ENCODE peak calls at places on chromosomes 12 and 14, in four cellular contexts. F is osteoblast; M is spleen; A is CD8-positive, alpha-beta T cell. L is an unnamed sample.

GRCh38 chr14:58533417-58533816 is 104.3 kb upstream of the DACT1 start:
- DNase-seq in F (no peak), M (no peak), A (no peak), L (peak)

GRCh38 chr12:12384601-12385321 is 27.9 kb downstream of the BORCS5 start:
- DNase-seq in F (no peak), M (no peak), A (peak), L (no peak)

GRCh38 chr12:24047345-24047744 is 97.9 kb upstream of the SOX5 start:
- DNase-seq in F (no peak), M (no peak), A (no peak), L (no peak)

GRCh38 chr12:10617868-10618267 is 4.5 kb upstream of the MAGOHB start:
- DNase-seq in F (no peak), M (no peak), A (no peak), L (no peak)

GRCh38 chr14:68683326-68683725 is 109.5 kb downstream of the ZFP36L1 start:
- DNase-seq in F (peak), M (no peak), A (no peak), L (peak)

GRCh38 chr12:95766356-95767019 is 24.1 kb downstream of the NTN4 start:
- DNase-seq in F (no peak), M (no peak), A (no peak), L (peak)

GRCh38 chr12:9378430-9378835 is 170.2 kb upstream of the PZP start:
- DNase-seq in F (no peak), M (no peak), A (no peak), L (no peak)

GRCh38 chr12:79174656-79175055 is 310.1 kb downstream of the SYT1 start:
- DNase-seq in F (no peak), M (no peak), A (no peak), L (peak)

GRCh38 chr14:100856056-100856950 is 30.4 kb downstream of the MEG3 start:
- DNase-seq in F (peak), M (peak), A (no peak), L (no peak)

GRCh38 chr12:116153096-116153495 is 124.4 kb downstream of the MED13L start:
- DNase-seq in F (no peak), M (no peak), A (no peak), L (no peak)

GRCh38 chr12:100733817-100734593 is 60.6 kb upstream of the ANO4 start:
- DNase-seq in F (no peak), M (no peak), A (no peak), L (peak)

GRCh38 chr14:47917344-47917954 is 242.0 kb upstream of the MDGA2 start:
- DNase-seq in F (no peak), M (no peak), A (no peak), L (peak)

GRCh38 chr12:26699237-26699636 is 133.8 kb downstream of the ITPR2 start:
- DNase-seq in F (no peak), M (no peak), A (no peak), L (peak)

GRCh38 chr12:120357104-120357503 is 11.9 kb downstream of the MSI1 start:
- DNase-seq in F (no peak), M (no peak), A (no peak), L (no peak)

GRCh38 chr12:128365032-128365431 is 98.1 kb downstream of the TMEM132C start:
- DNase-seq in F (peak), M (no peak), A (no peak), L (no peak)

GRCh38 chr12:44875954-44876553 is at the start of gene NELL2:
- DNase-seq in F (peak), M (peak), A (peak), L (peak)

GRCh38 chr14:87992720-87993484 is at the start of gene GALC:
- DNase-seq in F (peak), M (peak), A (peak), L (peak)

GRCh38 chr12:12582193-12582881 is 19.7 kb upstream of the DUSP16 start:
- DNase-seq in F (no peak), M (no peak), A (no peak), L (no peak)

GRCh38 chr14:104970231-104971068 is 7.7 kb downstream of the AHNAK2 start:
- DNase-seq in F (peak), M (peak), A (no peak), L (peak)

GRCh38 chr14:105502446-105503295 is 11.6 kb downstream of the TEDC1 start:
- DNase-seq in F (peak), M (no peak), A (no peak), L (no peak)

GRCh38 chr12:132659146-132659545 is 28.0 kb downstream of the POLE start:
- DNase-seq in F (no peak), M (no peak), A (no peak), L (no peak)

GRCh38 chr14:63100597-63100996 is 55.3 kb upstream of the KCNH5 start:
- DNase-seq in F (no peak), M (no peak), A (no peak), L (no peak)

GRCh38 chr14:99538733-99539132 is 57.5 kb downstream of the CCNK start:
- DNase-seq in F (no peak), M (no peak), A (no peak), L (no peak)

GRCh38 chr12:4154672-4155225 is 118.8 kb upstream of the CCND2 start:
- DNase-seq in F (no peak), M (no peak), A (no peak), L (no peak)

DNA sequence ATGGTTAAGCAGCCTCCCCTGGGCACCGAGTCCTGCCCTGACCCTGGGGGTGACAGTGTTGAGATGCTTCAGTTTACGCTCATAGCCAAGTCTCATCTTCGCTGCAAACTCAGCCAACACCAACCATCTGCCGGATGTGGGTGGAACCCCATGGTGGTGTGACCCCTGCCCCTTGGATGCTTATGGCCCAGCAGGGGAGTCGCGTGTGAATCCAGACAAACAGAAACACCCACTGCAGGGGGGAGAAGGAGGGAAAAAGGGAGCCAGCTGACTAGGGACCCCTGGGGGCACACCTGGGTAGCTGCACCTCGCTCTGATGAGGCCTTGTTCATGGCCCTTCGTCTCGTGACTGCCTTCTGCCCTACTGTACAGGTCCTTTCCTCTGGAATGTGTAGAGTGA is 23.8 kb downstream of the AACS start:
- DNase-seq in F (no peak), M (no peak), A (no peak), L (no peak)
- TF ChIP-seq CTCF in F (no peak), M (no peak), A (no peak), L (no peak)

GRCh38 chr12:43761535-43761934 is 2.8 kb downstream of the IRAK4 start:
- DNase-seq in F (no peak), M (no peak), A (no peak), L (no peak)
- H3K4me3 ChIP-seq in F (no peak), M (no peak), A (no peak), L (no peak)

DNA sequence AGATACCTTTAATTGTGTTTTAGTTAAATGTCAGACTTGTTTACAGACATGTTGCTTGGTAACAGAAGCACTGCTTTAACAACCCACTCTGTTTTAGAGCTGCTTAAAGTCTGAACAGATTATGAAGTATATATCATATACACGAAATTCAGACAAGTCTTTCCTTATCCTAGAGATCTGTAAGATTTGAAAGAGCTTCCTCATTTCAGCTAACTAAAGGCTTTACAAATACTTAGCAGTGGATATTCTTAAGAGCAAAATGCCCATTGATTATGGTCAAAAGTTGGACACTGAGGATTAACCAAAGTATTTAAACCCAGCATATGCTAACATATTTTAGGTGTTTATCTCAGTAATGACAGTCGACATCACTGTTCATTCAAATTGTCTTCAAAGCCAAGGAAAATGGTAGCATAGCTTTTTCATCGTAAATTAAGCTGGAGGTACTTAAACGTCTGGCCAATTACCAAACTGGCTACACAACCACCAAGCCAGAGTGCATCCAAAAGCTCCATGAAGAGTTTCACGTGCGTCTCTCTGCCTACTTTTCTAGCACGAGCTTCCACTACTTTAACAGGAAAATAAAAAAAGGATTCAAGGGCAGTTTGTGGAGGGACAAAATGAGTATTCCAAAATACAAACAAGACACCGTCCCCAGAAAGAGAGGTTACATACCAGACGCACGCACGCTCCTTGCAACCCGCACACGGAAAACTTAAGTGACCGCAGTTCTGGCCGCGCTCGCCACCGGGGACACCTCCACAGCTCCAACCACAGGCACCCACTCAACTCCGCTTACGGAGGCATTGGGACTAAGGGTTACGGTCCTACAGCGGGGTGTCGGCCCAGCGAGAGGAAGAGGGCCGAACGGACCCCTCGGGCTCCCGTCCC is 540 bp downstream of the CEP83 start:
- DNase-seq in F (peak), M (no peak), A (no peak), L (peak)
- TF ChIP-seq CTCF in F (no peak), M (no peak), A (no peak), L (no peak)

DNA sequence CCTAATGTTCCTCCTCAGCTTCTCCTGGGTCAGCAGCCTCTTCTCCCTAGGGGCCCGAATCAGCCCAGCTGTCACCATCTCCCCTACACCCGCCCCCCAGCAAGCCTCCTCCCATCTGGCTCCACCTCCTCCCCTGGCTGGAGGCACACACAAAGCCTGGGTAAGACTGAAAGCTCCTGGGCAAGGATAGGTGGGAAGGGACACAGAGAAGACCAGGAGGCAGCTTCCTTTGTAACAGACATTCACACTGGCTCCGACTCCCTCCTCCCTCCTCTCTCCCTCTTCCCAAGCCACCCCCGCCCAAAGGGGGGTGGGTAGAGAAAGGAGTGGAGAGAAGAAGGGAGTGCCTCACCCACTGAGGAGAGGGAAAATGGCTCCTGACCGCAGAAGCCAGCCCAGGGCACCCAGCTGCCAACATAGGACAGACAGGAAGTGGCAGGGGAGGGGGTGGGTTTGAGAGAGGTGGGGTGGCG is 4.0 kb downstream of the CHD4 start:
- DNase-seq in F (peak), M (no peak), A (peak), L (peak)
- H3K4me3 ChIP-seq in F (peak), M (peak), A (peak), L (no peak)

GRCh38 chr14:55782166-55782565 is 202.2 kb downstream of the KTN1 start:
- DNase-seq in F (no peak), M (no peak), A (no peak), L (peak)
- TF ChIP-seq CTCF in F (no peak), M (no peak), A (no peak), L (no peak)

DNA sequence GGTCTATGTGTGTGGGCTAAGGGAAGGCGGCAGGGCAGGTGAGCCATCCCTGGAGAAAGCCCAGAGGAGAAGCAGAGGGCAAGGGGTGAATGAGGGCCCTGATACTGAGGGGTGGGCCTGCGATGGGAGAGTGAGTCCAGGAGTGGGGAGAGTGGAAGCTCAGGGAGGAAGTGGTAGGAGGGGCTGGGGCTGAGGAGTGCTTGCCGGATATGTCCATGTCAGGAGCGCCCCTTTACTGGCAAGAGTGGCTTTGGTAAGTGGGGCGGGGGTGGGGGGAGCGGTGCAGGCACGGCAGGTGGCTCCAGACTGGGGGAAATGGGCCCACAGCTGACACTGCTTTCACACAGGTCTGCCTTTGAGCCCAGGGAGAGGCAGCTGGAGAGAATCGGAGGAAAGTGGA is 86.3 kb upstream of the GPR68 start:
- DNase-seq in F (peak), M (peak), A (no peak), L (no peak)
- H3K4me3 ChIP-seq in F (no peak), M (no peak), A (peak), L (no peak)

DNA sequence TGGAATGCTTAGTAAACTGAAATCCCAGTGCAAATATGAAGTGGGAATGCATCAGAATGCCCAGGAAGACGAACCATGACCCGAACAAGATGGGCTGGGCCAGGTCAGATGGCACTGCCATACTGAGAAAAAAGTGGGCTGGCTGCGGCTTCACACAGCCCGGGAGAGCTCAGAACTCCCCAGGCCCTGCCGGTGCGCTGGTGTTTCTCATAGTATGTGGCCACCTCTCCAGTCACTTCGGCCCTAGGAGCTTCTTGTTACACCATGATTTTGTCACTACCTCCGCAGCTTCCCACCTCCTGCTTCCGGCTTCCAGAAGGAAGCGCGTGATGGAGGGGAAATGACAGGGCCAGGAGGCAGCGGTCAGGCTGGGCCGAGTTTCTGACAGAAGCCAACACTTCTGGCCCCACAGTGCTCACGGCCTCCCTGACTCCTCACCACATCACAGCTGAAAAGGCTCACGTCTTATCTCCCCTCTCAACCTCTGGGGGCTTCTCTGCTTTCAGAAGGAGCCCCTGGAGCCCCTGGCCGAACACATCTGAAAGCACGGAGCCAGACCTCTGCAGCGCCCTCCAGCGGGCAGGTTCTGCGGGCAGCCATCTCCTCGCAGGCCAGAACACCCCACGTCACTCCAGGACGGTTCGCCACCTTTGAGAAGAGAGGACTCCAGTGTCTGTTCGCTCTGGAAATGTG is 30.7 kb downstream of the DAD1 start:
- DNase-seq in F (peak), M (peak), A (no peak), L (no peak)
- TF ChIP-seq CTCF in F (peak), M (no peak), A (peak), L (no peak)

GRCh38 chr14:49852351-49853157 is at the start of gene NEMF:
- DNase-seq in F (peak), M (peak), A (peak), L (peak)

GRCh38 chr14:49849213-49849847 is 3.3 kb downstream of the NEMF start:
- DNase-seq in F (no peak), M (no peak), A (no peak), L (no peak)

GRCh38 chr14:49857427-49858003 is 4.9 kb upstream of the NEMF start:
- DNase-seq in F (no peak), M (no peak), A (no peak), L (no peak)

GRCh38 chr14:49853158-49853477 is 530 bp upstream of the NEMF start:
- DNase-seq in F (no peak), M (no peak), A (no peak), L (no peak)

DNA sequence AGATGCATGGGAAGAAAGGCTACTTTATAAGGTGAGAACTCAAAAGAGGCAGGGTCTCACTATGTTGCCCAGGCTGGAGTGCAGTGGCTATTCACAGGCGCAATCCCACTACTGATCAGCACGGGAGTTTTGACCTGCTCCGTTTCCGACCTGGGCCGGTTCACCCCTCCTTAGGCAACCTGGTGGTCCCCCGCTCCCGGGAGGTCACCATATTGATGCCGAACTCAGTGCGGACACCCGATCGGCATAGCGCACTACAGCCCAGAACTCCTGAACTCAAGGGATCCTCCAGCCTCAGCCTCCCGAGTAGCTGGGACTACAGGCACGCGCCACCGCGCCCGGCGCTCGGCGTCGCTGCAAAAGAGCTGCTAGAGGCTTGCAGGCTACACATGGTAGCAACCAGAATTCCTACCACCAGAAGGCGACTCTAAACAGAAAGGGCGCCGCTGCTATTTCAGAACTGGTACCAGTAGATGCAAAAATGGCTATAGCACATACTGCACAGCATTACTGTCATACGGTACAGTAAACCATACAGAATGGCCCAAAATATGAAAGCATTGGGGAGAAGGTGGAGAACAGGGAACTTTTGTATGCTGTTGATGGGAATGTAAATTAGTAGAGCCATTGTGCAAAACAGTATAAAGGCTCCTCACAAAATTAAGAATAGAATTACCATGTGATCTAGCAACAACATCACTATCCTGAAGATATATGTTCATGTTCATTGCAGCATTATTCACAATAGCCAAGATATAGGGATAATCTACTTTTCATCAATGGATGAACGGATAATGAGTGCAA is 1.2 kb upstream of the NEMF start:
- DNase-seq in F (peak), M (peak), A (peak), L (peak)
- H3K4me3 ChIP-seq in F (peak), M (peak), A (peak), L (peak)